ENCODE peak calls at places on chromosomes 5 and 9, in five cellular contexts. R is T-cell; K is IMR-90; Z is RWPE1; U is CD4-positive, alpha-beta T cell. Y is an unnamed sample.

GRCh38 chr5:103774736-103775135 is 212.1 kb upstream of the NUDT12 start:
- DNase-seq in R (no peak), K (peak; percentile 5), Z (no peak), U (no peak), Y (no peak)

GRCh38 chr5:9380108-9380507 is 165.8 kb downstream of the SEMA5A start:
- DNase-seq in R (no peak), K (peak; percentile 16), Z (peak; percentile 69), U (no peak), Y (no peak)

GRCh38 chr9:137705443-137705863 is 86.6 kb downstream of the EHMT1 start:
- DNase-seq in R (peak; percentile 22), K (no peak), Z (no peak), U (no peak), Y (peak; percentile 14)

GRCh38 chr5:139638090-139638735 is 9.9 kb upstream of the CXXC5 start:
- DNase-seq in R (no peak), K (peak; percentile 66), Z (no peak), U (peak; percentile 36), Y (no peak)

GRCh38 chr9:33905137-33905536 is 88.2 kb downstream of the UBE2R2 start:
- DNase-seq in R (no peak), K (no peak), Z (no peak), U (no peak), Y (no peak)

GRCh38 chr5:154486427-154486866 is 8.4 kb upstream of the HAND1 start:
- DNase-seq in R (no peak), K (no peak), Z (no peak), U (no peak), Y (no peak)

GRCh38 chr9:130426883-130427282 is 17.9 kb upstream of the ASS1 start:
- DNase-seq in R (no peak), K (peak; percentile 35), Z (peak; percentile 100), U (no peak), Y (no peak)

GRCh38 chr5:43623048-43623447 is 20.1 kb downstream of the NNT start:
- DNase-seq in R (no peak), K (no peak), Z (no peak), U (no peak), Y (no peak)

GRCh38 chr9:132008871-132009812 is 70.5 kb downstream of the MED27 start:
- DNase-seq in R (no peak), K (no peak), Z (peak; percentile 63), U (no peak), Y (no peak)

GRCh38 chr9:75382126-75382525 is 293.8 kb downstream of the OSTF1 start:
- DNase-seq in R (no peak), K (no peak), Z (no peak), U (no peak), Y (no peak)

GRCh38 chr5:83219077-83219476 is 141.7 kb downstream of the XRCC4 start:
- DNase-seq in R (no peak), K (no peak), Z (no peak), U (no peak), Y (no peak)

GRCh38 chr9:38686923-38687322 is 33.0 kb downstream of the FAM240B start:
- DNase-seq in R (no peak), K (no peak), Z (no peak), U (no peak), Y (no peak)

GRCh38 chr9:93683331-93684134 is 107.1 kb downstream of the PHF2 start:
- DNase-seq in R (no peak), K (no peak), Z (no peak), U (peak; percentile 23), Y (no peak)

GRCh38 chr5:132425009-132425937 is 55.8 kb downstream of the SLC22A5 start:
- DNase-seq in R (peak; percentile 70), K (peak; percentile 95), Z (peak; percentile 73), U (peak; percentile 55), Y (no peak)

GRCh38 chr5:126535856-126536545 is 59.0 kb downstream of the ALDH7A1 start:
- DNase-seq in R (no peak), K (no peak), Z (no peak), U (no peak), Y (no peak)

GRCh38 chr5:176661676-176662075 is 14.4 kb downstream of the TSPAN17 start:
- DNase-seq in R (no peak), K (no peak), Z (no peak), U (no peak), Y (no peak)

GRCh38 chr5:120228262-120229031 is 235.7 kb upstream of the PRR16 start:
- DNase-seq in R (no peak), K (no peak), Z (no peak), U (no peak), Y (no peak)

Y was measured in KG1.